ENCODE peak calls at places on chromosomes 12 and 14, in seven cellular contexts. O is NCI-H748 treated with DMSO at 0.1 percent for 48 hours; Z is activated naive CD8-positive, alpha-beta T cell treated with anti-CD3 and anti-CD28 coated beads, Interleukin-2, amount 50 U/mL, for 16 hours; M is left ventricle myocardium inferior; X is RCC 7860; B is T-cell; A is neuronal stem cell. W is an unnamed sample.
A peak's percentile ranks its signal among the peaks of the same experiment; 100 is the strongest.

GRCh38 chr14:88554458-88555286 is at the start of gene PTPN21:
- DNase-seq in O (no peak), Z (no peak), M (peak; percentile 82), X (peak; percentile 36), B (no peak), A (peak; percentile 70), W (peak; percentile 87)

GRCh38 chr12:127487031-127487430 is 779.9 kb upstream of the TMEM132C start:
- DNase-seq in O (no peak), Z (no peak), M (no peak), X (no peak), B (no peak), A (no peak), W (no peak)

GRCh38 chr14:68761391-68761790 is 31.5 kb downstream of the ZFP36L1 start:
- DNase-seq in O (no peak), Z (no peak), M (no peak), X (no peak), B (no peak), A (no peak), W (no peak)

GRCh38 chr12:59030415-59030814 is 110.1 kb upstream of the LRIG3 start:
- DNase-seq in O (no peak), Z (no peak), M (no peak), X (no peak), B (no peak), A (no peak), W (no peak)

GRCh38 chr14:52131640-52132320 is 62.9 kb upstream of the NID2 start:
- DNase-seq in O (peak; percentile 90), Z (peak; percentile 21), M (peak; percentile 65), X (peak; percentile 78), B (peak; percentile 7), A (peak; percentile 69), W (peak; percentile 72)

GRCh38 chr12:8012910-8013309 is 19.6 kb upstream of the FOXJ2 start:
- DNase-seq in O (no peak), Z (no peak), M (no peak), X (no peak), B (no peak), A (no peak), W (no peak)

GRCh38 chr12:6925543-6926279 is 2.0 kb upstream of the ATN1 start:
- DNase-seq in O (no peak), Z (no peak), M (peak; percentile 73), X (peak; percentile 75), B (no peak), A (peak; percentile 70), W (peak; percentile 81)

GRCh38 chr14:93317836-93318807 is 14.7 kb downstream of the BTBD7 start:
- DNase-seq in O (no peak), Z (no peak), M (no peak), X (peak; percentile 71), B (no peak), A (no peak), W (no peak)

GRCh38 chr12:3259976-3260375 is 182.8 kb downstream of the TSPAN9 start:
- DNase-seq in O (no peak), Z (no peak), M (no peak), X (no peak), B (no peak), A (no peak), W (no peak)

GRCh38 chr14:64649383-64649998 is 54.7 kb upstream of the PLEKHG3 start:
- DNase-seq in O (no peak), Z (no peak), M (no peak), X (no peak), B (no peak), A (no peak), W (no peak)

GRCh38 chr14:102568115-102568614 is 24.3 kb upstream of the RCOR1 start:
- DNase-seq in O (no peak), Z (peak; percentile 27), M (no peak), X (no peak), B (peak; percentile 30), A (no peak), W (no peak)

GRCh38 chr14:54713364-54713763 is 146.4 kb downstream of the SAMD4A start:
- DNase-seq in O (no peak), Z (no peak), M (no peak), X (no peak), B (no peak), A (no peak), W (no peak)

GRCh38 chr12:104793280-104793679 is 164.8 kb downstream of the SLC41A2 start:
- DNase-seq in O (no peak), Z (no peak), M (no peak), X (no peak), B (no peak), A (no peak), W (peak; percentile 48)

GRCh38 chr12:59699408-59700144 is 103.7 kb downstream of the SLC16A7 start:
- DNase-seq in O (no peak), Z (no peak), M (no peak), X (no peak), B (no peak), A (no peak), W (no peak)

GRCh38 chr14:26255213-26255612 is 342.6 kb downstream of the NOVA1 start:
- DNase-seq in O (peak; percentile 33), Z (no peak), M (no peak), X (no peak), B (no peak), A (no peak), W (no peak)

GRCh38 chr12:70918321-70918720 is 2.2 kb downstream of the PTPRR start:
- DNase-seq in O (no peak), Z (no peak), M (no peak), X (no peak), B (no peak), A (no peak), W (no peak)

GRCh38 chr12:122203301-122203967 is at the start of gene B3GNT4:
- DNase-seq in O (peak; percentile 57), Z (peak; percentile 21), M (peak; percentile 51), X (peak; percentile 63), B (peak; percentile 38), A (no peak), W (peak; percentile 72)

GRCh38 chr12:29073631-29074239 is 75.3 kb upstream of the FAR2 start:
- DNase-seq in O (peak; percentile 15), Z (no peak), M (no peak), X (peak; percentile 28), B (no peak), A (no peak), W (no peak)

GRCh38 chr14:71309756-71310155 is 402.5 kb downstream of the PCNX1 start:
- DNase-seq in O (no peak), Z (no peak), M (no peak), X (no peak), B (no peak), A (no peak), W (no peak)

GRCh38 chr14:35533357-35534129 is 421 bp upstream of the INSM2 start:
- DNase-seq in O (peak; percentile 54), Z (peak; percentile 40), M (peak; percentile 49), X (no peak), B (peak; percentile 13), A (peak; percentile 83), W (peak; percentile 72)

GRCh38 chr12:24109381-24110039 is 160.0 kb upstream of the SOX5 start:
- DNase-seq in O (peak; percentile 28), Z (no peak), M (no peak), X (no peak), B (no peak), A (no peak), W (no peak)

GRCh38 chr12:11727133-11727664 is 77.7 kb downstream of the ETV6 start:
- DNase-seq in O (no peak), Z (peak; percentile 21), M (no peak), X (no peak), B (peak; percentile 38), A (no peak), W (no peak)

GRCh38 chr12:96876966-96877365 is 30.1 kb upstream of the NEDD1 start:
- DNase-seq in O (no peak), Z (no peak), M (no peak), X (no peak), B (no peak), A (no peak), W (no peak)